ENCODE peak calls at places on chromosomes 4 and X, in five cellular contexts. One of them, this sample, is unnamed.

GRCh38 chrX:716136-716535 is 85.5 kb downstream of the SHOX start:
- DNase-seq in GM12865: no peak
- DNase-seq in GOT3: no peak
- DNase-seq in spleen: no peak
- DNase-seq in T-helper 9 cell: no peak
- DNase-seq in this sample: no peak

GRCh38 chr4:95394733-95395306 is 154.0 kb downstream of the UNC5C start:
- DNase-seq in GM12865: no peak
- DNase-seq in GOT3: no peak
- DNase-seq in spleen: no peak
- DNase-seq in T-helper 9 cell: no peak
- DNase-seq in this sample: no peak

GRCh38 chr4:2291705-2292651 is 30.1 kb upstream of the MXD4 start:
- DNase-seq in GM12865: no peak
- DNase-seq in GOT3: no peak
- DNase-seq in spleen: peak
- DNase-seq in T-helper 9 cell: no peak
- DNase-seq in this sample: no peak

GRCh38 chrX:57528670-57529255 is 63.0 kb upstream of the ZXDB start:
- DNase-seq in GM12865: peak
- DNase-seq in GOT3: no peak
- DNase-seq in spleen: no peak
- DNase-seq in T-helper 9 cell: no peak
- DNase-seq in this sample: peak

GRCh38 chr4:7041851-7042696 is 1.1 kb upstream of the TADA2B start:
- DNase-seq in GM12865: no peak
- DNase-seq in GOT3: no peak
- DNase-seq in spleen: peak
- DNase-seq in T-helper 9 cell: peak
- DNase-seq in this sample: no peak

GRCh38 chrX:47514553-47515235 is 31.7 kb upstream of the ZNF41 start:
- DNase-seq in GM12865: no peak
- DNase-seq in GOT3: no peak
- DNase-seq in spleen: no peak
- DNase-seq in T-helper 9 cell: no peak
- DNase-seq in this sample: no peak

GRCh38 chr4:26083987-26084386 is 170.0 kb downstream of the SMIM20 start:
- DNase-seq in GM12865: peak
- DNase-seq in GOT3: no peak
- DNase-seq in spleen: no peak
- DNase-seq in T-helper 9 cell: no peak
- DNase-seq in this sample: no peak

GRCh38 chrX:68415289-68415688 is 18.0 kb downstream of the OPHN1 start:
- DNase-seq in GM12865: no peak
- DNase-seq in GOT3: no peak
- DNase-seq in spleen: no peak
- DNase-seq in T-helper 9 cell: no peak
- DNase-seq in this sample: no peak

GRCh38 chrX:41275661-41276609 is 58.0 kb upstream of the DDX3X start:
- DNase-seq in GM12865: peak
- DNase-seq in GOT3: peak
- DNase-seq in spleen: peak
- DNase-seq in T-helper 9 cell: peak
- DNase-seq in this sample: peak

GRCh38 chrX:54695816-54696487 is 102.1 kb downstream of the ITIH6 start:
- DNase-seq in GM12865: peak
- DNase-seq in GOT3: no peak
- DNase-seq in spleen: no peak
- DNase-seq in T-helper 9 cell: no peak
- DNase-seq in this sample: peak

GRCh38 chr4:25913056-25913850 is 767 bp upstream of the SMIM20 start:
- DNase-seq in GM12865: peak
- DNase-seq in GOT3: no peak
- DNase-seq in spleen: peak
- DNase-seq in T-helper 9 cell: peak
- DNase-seq in this sample: peak

GRCh38 chrX:39903937-39904336 is 193.8 kb downstream of the BCOR start:
- DNase-seq in GM12865: peak
- DNase-seq in GOT3: no peak
- DNase-seq in spleen: no peak
- DNase-seq in T-helper 9 cell: no peak
- DNase-seq in this sample: no peak

GRCh38 chr4:155392486-155393184 is 15.9 kb upstream of the MAP9 start:
- DNase-seq in GM12865: no peak
- DNase-seq in GOT3: no peak
- DNase-seq in spleen: no peak
- DNase-seq in T-helper 9 cell: no peak
- DNase-seq in this sample: no peak

GRCh38 chr4:26067035-26067434 is 153.0 kb downstream of the SMIM20 start:
- DNase-seq in GM12865: no peak
- DNase-seq in GOT3: no peak
- DNase-seq in spleen: no peak
- DNase-seq in T-helper 9 cell: no peak
- DNase-seq in this sample: no peak

GRCh38 chr4:19400820-19401219 is 850.9 kb upstream of the SLIT2 start:
- DNase-seq in GM12865: no peak
- DNase-seq in GOT3: no peak
- DNase-seq in spleen: no peak
- DNase-seq in T-helper 9 cell: no peak
- DNase-seq in this sample: no peak

GRCh38 chr4:172207258-172207657 is 394.1 kb downstream of the GALNTL6 start:
- DNase-seq in GM12865: no peak
- DNase-seq in GOT3: no peak
- DNase-seq in spleen: no peak
- DNase-seq in T-helper 9 cell: no peak
- DNase-seq in this sample: no peak

GRCh38 chrX:18410038-18410437 is 15.4 kb upstream of the CDKL5 start:
- DNase-seq in GM12865: peak
- DNase-seq in GOT3: no peak
- DNase-seq in spleen: no peak
- DNase-seq in T-helper 9 cell: no peak
- DNase-seq in this sample: no peak

GRCh38 chr4:29375716-29376115 is 1344.5 kb upstream of the PCDH7 start:
- DNase-seq in GM12865: no peak
- DNase-seq in GOT3: no peak
- DNase-seq in spleen: no peak
- DNase-seq in T-helper 9 cell: no peak
- DNase-seq in this sample: no peak

GRCh38 chr4:143185253-143186107 is 763 bp downstream of the USP38 start:
- DNase-seq in GM12865: peak
- DNase-seq in GOT3: no peak
- DNase-seq in spleen: peak
- DNase-seq in T-helper 9 cell: no peak
- DNase-seq in this sample: peak

GRCh38 chrX:40521868-40522450 is 58.8 kb upstream of the ATP6AP2 start:
- DNase-seq in GM12865: no peak
- DNase-seq in GOT3: no peak
- DNase-seq in spleen: no peak
- DNase-seq in T-helper 9 cell: no peak
- DNase-seq in this sample: no peak

GRCh38 chr4:108531461-108531860 is 88.9 kb upstream of the RPL34 start:
- DNase-seq in GM12865: no peak
- DNase-seq in GOT3: no peak
- DNase-seq in spleen: no peak
- DNase-seq in T-helper 9 cell: no peak
- DNase-seq in this sample: no peak

GRCh38 chrX:15815779-15816452 is 25.6 kb downstream of the ZRSR2 start:
- DNase-seq in GM12865: peak
- DNase-seq in GOT3: no peak
- DNase-seq in spleen: no peak
- DNase-seq in T-helper 9 cell: no peak
- DNase-seq in this sample: peak

GRCh38 chrX:3290561-3290960 is 55.9 kb downstream of the MXRA5 start:
- DNase-seq in GM12865: no peak
- DNase-seq in GOT3: no peak
- DNase-seq in spleen: no peak
- DNase-seq in T-helper 9 cell: no peak
- DNase-seq in this sample: no peak

GRCh38 chrX:123013141-123013540 is 170.9 kb upstream of the GRIA3 start:
- DNase-seq in GM12865: no peak
- DNase-seq in GOT3: no peak
- DNase-seq in spleen: no peak
- DNase-seq in T-helper 9 cell: no peak
- DNase-seq in this sample: no peak

GRCh38 chr4:78529569-78530209 is 21.9 kb upstream of the ANXA3 start:
- DNase-seq in GM12865: no peak
- DNase-seq in GOT3: no peak
- DNase-seq in spleen: no peak
- DNase-seq in T-helper 9 cell: no peak
- DNase-seq in this sample: no peak

GRCh38 chr4:143616771-143617170 is 83.7 kb downstream of the FREM3 start:
- DNase-seq in GM12865: peak
- DNase-seq in GOT3: no peak
- DNase-seq in spleen: no peak
- DNase-seq in T-helper 9 cell: no peak
- DNase-seq in this sample: no peak

This sample was measured in OCI-LY7.